ENCODE peak calls at places on chromosomes 1 and 21, in six cellular contexts. F, Y, N, X, I and C are unnamed samples.

GRCh38 chr1:201332616-201333335 is 44.7 kb downstream of the TNNT2 start:
- DNase-seq in F (no peak), Y (no peak), N (no peak), X (no peak), I (no peak), C (no peak)

GRCh38 chr1:114156538-114157274 is 3.0 kb upstream of the SYT6 start:
- DNase-seq in F (no peak), Y (no peak), N (no peak), X (peak; percentile 57), I (no peak), C (no peak)

GRCh38 chr21:35232545-35233176 is 183.6 kb upstream of the RUNX1 start:
- DNase-seq in F (no peak), Y (no peak), N (peak; percentile 19), X (no peak), I (peak; percentile 84), C (no peak)

GRCh38 chr1:63621698-63622097 is 28.5 kb downstream of the PGM1 start:
- DNase-seq in F (no peak), Y (no peak), N (no peak), X (peak; percentile 83), I (peak; percentile 25), C (no peak)

GRCh38 chr1:46277658-46278373 is 25.6 kb downstream of the LRRC41 start:
- DNase-seq in F (no peak), Y (no peak), N (no peak), X (no peak), I (no peak), C (no peak)

GRCh38 chr1:246597340-246597739 is 31.1 kb downstream of the CNST start:
- DNase-seq in F (no peak), Y (no peak), N (peak; percentile 73), X (no peak), I (peak; percentile 97), C (no peak)

GRCh38 chr1:205109711-205110110 is 12.1 kb downstream of the RBBP5 start:
- DNase-seq in F (no peak), Y (no peak), N (no peak), X (no peak), I (no peak), C (no peak)

GRCh38 chr1:1799716-1800115 is 21.4 kb upstream of the NADK start:
- DNase-seq in F (no peak), Y (no peak), N (no peak), X (no peak), I (no peak), C (no peak)

GRCh38 chr1:235714205-235714897 is 64.8 kb upstream of the GNG4 start:
- DNase-seq in F (no peak), Y (no peak), N (no peak), X (no peak), I (no peak), C (no peak)

GRCh38 chr1:66533804-66534745 is at the start of gene SGIP1:
- DNase-seq in F (no peak), Y (no peak), N (no peak), X (peak; percentile 94), I (peak; percentile 82), C (no peak)

GRCh38 chr1:201958348-201958747 is 3.0 kb downstream of the TIMM17A start:
- DNase-seq in F (no peak), Y (no peak), N (no peak), X (no peak), I (no peak), C (no peak)

GRCh38 chr1:228463009-228463558 is 24.1 kb upstream of the RNF187 start:
- DNase-seq in F (no peak), Y (no peak), N (no peak), X (no peak), I (no peak), C (no peak)

GRCh38 chr1:73868824-73869223 is 329.2 kb downstream of the LRRIQ3 start:
- DNase-seq in F (no peak), Y (no peak), N (no peak), X (no peak), I (no peak), C (no peak)

GRCh38 chr1:219460561-219461511 is 152.1 kb downstream of the ZC3H11B start:
- DNase-seq in F (no peak), Y (no peak), N (no peak), X (no peak), I (no peak), C (no peak)

GRCh38 chr1:241776911-241777310 is 71.1 kb upstream of the EXO1 start:
- DNase-seq in F (no peak), Y (no peak), N (no peak), X (no peak), I (no peak), C (no peak)

GRCh38 chr21:41847066-41847804 is 31.9 kb downstream of the PRDM15 start:
- DNase-seq in F (no peak), Y (no peak), N (no peak), X (no peak), I (no peak), C (no peak)

GRCh38 chr1:109282497-109282951 is 421 bp downstream of the PSRC1 start:
- DNase-seq in F (no peak), Y (no peak), N (no peak), X (no peak), I (no peak), C (no peak)

GRCh38 chr1:36134805-36135339 is 9.8 kb upstream of the COL8A2 start:
- DNase-seq in F (no peak), Y (no peak), N (peak; percentile 34), X (peak; percentile 71), I (peak; percentile 61), C (peak; percentile 66)

GRCh38 chr1:11822091-11822490 is 16.1 kb downstream of the CLCN6 start:
- DNase-seq in F (no peak), Y (no peak), N (no peak), X (no peak), I (peak; percentile 65), C (no peak)

GRCh38 chr1:115838805-115839705 is 1.9 kb downstream of the NHLH2 start:
- DNase-seq in F (no peak), Y (no peak), N (no peak), X (peak; percentile 77), I (no peak), C (no peak)

GRCh38 chr1:226722240-226722900 is 16.7 kb downstream of the ITPKB start:
- DNase-seq in F (no peak), Y (no peak), N (no peak), X (peak; percentile 59), I (no peak), C (no peak)

GRCh38 chr1:247407180-247407616 is 8.8 kb upstream of the NLRP3 start:
- DNase-seq in F (peak; percentile 71), Y (peak; percentile 57), N (no peak), X (no peak), I (no peak), C (peak; percentile 76)

GRCh38 chr21:36816556-36817130 is 117.7 kb downstream of the SIM2 start:
- DNase-seq in F (no peak), Y (no peak), N (no peak), X (no peak), I (no peak), C (no peak)

GRCh38 chr1:16189921-16190499 is 22.4 kb downstream of the ARHGEF19 start:
- DNase-seq in F (no peak), Y (no peak), N (no peak), X (peak; percentile 81), I (no peak), C (no peak)